ENCODE peak calls at places on chromosome 17, in five cellular contexts. One of them, this sample, is unnamed.

GRCh38 chr17:4080686-4081085 is 62.1 kb downstream of the ZZEF1 start:
- DNase-seq in neural progenitor cell: no peak
- DNase-seq in HCT116: no peak
- DNase-seq in CMK: no peak
- DNase-seq in occipital lobe: no peak
- DNase-seq in this sample: no peak

GRCh38 chr17:1040216-1040600 is 43.3 kb downstream of the TIMM22 start:
- DNase-seq in neural progenitor cell: no peak
- DNase-seq in HCT116: no peak
- DNase-seq in CMK: no peak
- DNase-seq in occipital lobe: no peak
- DNase-seq in this sample: no peak

GRCh38 chr17:49969134-49969759 is at the start of gene DLX4:
- DNase-seq in neural progenitor cell: peak; percentile 57
- DNase-seq in HCT116: no peak
- DNase-seq in CMK: no peak
- DNase-seq in occipital lobe: no peak
- DNase-seq in this sample: no peak

GRCh38 chr17:45042346-45043120 is 8.9 kb downstream of the DCAKD start:
- DNase-seq in neural progenitor cell: no peak
- DNase-seq in HCT116: no peak
- DNase-seq in CMK: no peak
- DNase-seq in occipital lobe: no peak
- DNase-seq in this sample: no peak

GRCh38 chr17:76088041-76088867 is 9.3 kb downstream of the ZACN start:
- DNase-seq in neural progenitor cell: peak; percentile 47
- DNase-seq in HCT116: no peak
- DNase-seq in CMK: no peak
- DNase-seq in occipital lobe: no peak
- DNase-seq in this sample: no peak

GRCh38 chr17:31490991-31491793 is 99.7 kb downstream of the RAB11FIP4 start:
- DNase-seq in neural progenitor cell: no peak
- DNase-seq in HCT116: no peak
- DNase-seq in CMK: no peak
- DNase-seq in occipital lobe: no peak
- DNase-seq in this sample: no peak

GRCh38 chr17:30378191-30378796 is 433 bp upstream of the CPD start:
- DNase-seq in neural progenitor cell: peak; percentile 45
- DNase-seq in HCT116: no peak
- DNase-seq in CMK: no peak
- DNase-seq in occipital lobe: no peak
- DNase-seq in this sample: no peak

GRCh38 chr17:13650096-13650675 is 48.5 kb upstream of the HS3ST3A1 start:
- DNase-seq in neural progenitor cell: no peak
- DNase-seq in HCT116: no peak
- DNase-seq in CMK: no peak
- DNase-seq in occipital lobe: no peak
- DNase-seq in this sample: no peak

GRCh38 chr17:80785477-80786178 is 206.0 kb upstream of the CHMP6 start:
- DNase-seq in neural progenitor cell: no peak
- DNase-seq in HCT116: no peak
- DNase-seq in CMK: no peak
- DNase-seq in occipital lobe: peak; percentile 55
- DNase-seq in this sample: no peak

GRCh38 chr17:19520641-19521040 is 13.0 kb upstream of the SLC47A1 start:
- DNase-seq in neural progenitor cell: no peak
- DNase-seq in HCT116: no peak
- DNase-seq in CMK: no peak
- DNase-seq in occipital lobe: no peak
- DNase-seq in this sample: no peak

GRCh38 chr17:65020284-65020683 is 36.3 kb downstream of the GNA13 start:
- DNase-seq in neural progenitor cell: no peak
- DNase-seq in HCT116: no peak
- DNase-seq in CMK: no peak
- DNase-seq in occipital lobe: no peak
- DNase-seq in this sample: no peak

GRCh38 chr17:49624896-49625295 is 49.2 kb downstream of the NXPH3 start:
- DNase-seq in neural progenitor cell: no peak
- DNase-seq in HCT116: no peak
- DNase-seq in CMK: no peak
- DNase-seq in occipital lobe: peak; percentile 14
- DNase-seq in this sample: no peak

GRCh38 chr17:81518113-81518784 is 5.7 kb upstream of the ACTG1 start:
- DNase-seq in neural progenitor cell: peak; percentile 67
- DNase-seq in HCT116: no peak
- DNase-seq in CMK: no peak
- DNase-seq in occipital lobe: no peak
- DNase-seq in this sample: peak; percentile 77

GRCh38 chr17:18158022-18158600 is 25.5 kb upstream of the ALKBH5 start:
- DNase-seq in neural progenitor cell: peak; percentile 94
- DNase-seq in HCT116: peak; percentile 86
- DNase-seq in CMK: peak; percentile 86
- DNase-seq in occipital lobe: peak; percentile 21
- DNase-seq in this sample: peak; percentile 69

GRCh38 chr17:39699818-39700147 is at the start of gene ERBB2:
- DNase-seq in neural progenitor cell: peak; percentile 85
- DNase-seq in HCT116: peak; percentile 57
- DNase-seq in CMK: no peak
- DNase-seq in occipital lobe: no peak
- DNase-seq in this sample: peak; percentile 71

GRCh38 chr17:42122371-42123303 is at the start of gene HSPB9:
- DNase-seq in neural progenitor cell: peak; percentile 86
- DNase-seq in HCT116: no peak
- DNase-seq in CMK: no peak
- DNase-seq in occipital lobe: no peak
- DNase-seq in this sample: no peak

GRCh38 chr17:1555618-1556471 is 6.7 kb downstream of the PITPNA start:
- DNase-seq in neural progenitor cell: no peak
- DNase-seq in HCT116: no peak
- DNase-seq in CMK: no peak
- DNase-seq in occipital lobe: no peak
- DNase-seq in this sample: no peak

GRCh38 chr17:28549274-28550132 is 2.9 kb downstream of the UNC119 start:
- DNase-seq in neural progenitor cell: peak; percentile 85
- DNase-seq in HCT116: no peak
- DNase-seq in CMK: no peak
- DNase-seq in occipital lobe: no peak
- DNase-seq in this sample: no peak

GRCh38 chr17:78748048-78748729 is 33.9 kb downstream of the CYTH1 start:
- DNase-seq in neural progenitor cell: no peak
- DNase-seq in HCT116: no peak
- DNase-seq in CMK: no peak
- DNase-seq in occipital lobe: no peak
- DNase-seq in this sample: no peak

GRCh38 chr17:77445908-77446535 is 305.3 kb downstream of the SEC14L1 start:
- DNase-seq in neural progenitor cell: no peak
- DNase-seq in HCT116: no peak
- DNase-seq in CMK: peak; percentile 77
- DNase-seq in occipital lobe: peak; percentile 52
- DNase-seq in this sample: no peak

GRCh38 chr17:43021739-43022512 is at the start of gene VAT1:
- DNase-seq in neural progenitor cell: peak; percentile 92
- DNase-seq in HCT116: peak; percentile 46
- DNase-seq in CMK: no peak
- DNase-seq in occipital lobe: peak; percentile 62
- DNase-seq in this sample: peak; percentile 48

GRCh38 chr17:61389670-61390478 is 9.8 kb upstream of the TBX2 start:
- DNase-seq in neural progenitor cell: peak; percentile 83
- DNase-seq in HCT116: no peak
- DNase-seq in CMK: no peak
- DNase-seq in occipital lobe: no peak
- DNase-seq in this sample: peak; percentile 51

GRCh38 chr17:29091591-29092291 is 48.8 kb downstream of the PIPOX start:
- DNase-seq in neural progenitor cell: no peak
- DNase-seq in HCT116: no peak
- DNase-seq in CMK: peak; percentile 45
- DNase-seq in occipital lobe: no peak
- DNase-seq in this sample: no peak

GRCh38 chr17:8955560-8955959 is 9.9 kb downstream of the PIK3R5 start:
- DNase-seq in neural progenitor cell: no peak
- DNase-seq in HCT116: no peak
- DNase-seq in CMK: no peak
- DNase-seq in occipital lobe: no peak
- DNase-seq in this sample: no peak

GRCh38 chr17:57120814-57121213 is 35.8 kb downstream of the AKAP1 start:
- DNase-seq in neural progenitor cell: no peak
- DNase-seq in HCT116: no peak
- DNase-seq in CMK: no peak
- DNase-seq in occipital lobe: no peak
- DNase-seq in this sample: no peak

GRCh38 chr17:51346218-51346982 is 86.1 kb downstream of the UTP18 start:
- DNase-seq in neural progenitor cell: no peak
- DNase-seq in HCT116: no peak
- DNase-seq in CMK: no peak
- DNase-seq in occipital lobe: peak; percentile 21
- DNase-seq in this sample: no peak

GRCh38 chr17:27793168-27793905 is 7.0 kb downstream of the NOS2 start:
- DNase-seq in neural progenitor cell: peak; percentile 80
- DNase-seq in HCT116: no peak
- DNase-seq in CMK: no peak
- DNase-seq in occipital lobe: no peak
- DNase-seq in this sample: no peak

GRCh38 chr17:36544049-36544319 is 735 bp upstream of the GGNBP2 start:
- DNase-seq in neural progenitor cell: peak; percentile 50
- DNase-seq in HCT116: no peak
- DNase-seq in CMK: peak; percentile 27
- DNase-seq in occipital lobe: peak; percentile 33
- DNase-seq in this sample: peak; percentile 35

GRCh38 chr17:79109584-79109983 is 35.0 kb downstream of the ENGASE start:
- DNase-seq in neural progenitor cell: peak; percentile 69
- DNase-seq in HCT116: no peak
- DNase-seq in CMK: no peak
- DNase-seq in occipital lobe: no peak
- DNase-seq in this sample: no peak